ENCODE peak calls at places on chromosomes 12 and 14, in nine cellular contexts. O is GM12865, Z is dorsolateral prefrontal cortex, H is AG09319, J is naive B cell, U is choroid plexus epithelial cell, D is GM03348, A is endodermal cell, C is NCI-H345. B is an unnamed sample.

GRCh38 chr12:57834086-57834876 is 12.2 kb downstream of the CTDSP2 start:
- DNase-seq in O (peak), Z (no peak), H (no peak), J (no peak), U (no peak), D (no peak), A (no peak), C (peak), B (no peak)

GRCh38 chr12:64083285-64084210 is 138.5 kb downstream of the KICS2 start:
- DNase-seq in O (no peak), Z (peak), H (peak), J (no peak), U (peak), D (peak), A (no peak), C (peak), B (no peak)

GRCh38 chr14:71529855-71530254 is 402.4 kb upstream of the RGS6 start:
- DNase-seq in O (no peak), Z (no peak), H (no peak), J (no peak), U (no peak), D (peak), A (no peak), C (no peak), B (no peak)

GRCh38 chr12:51217133-51217967 is 512 bp downstream of the POU6F1 start:
- DNase-seq in O (peak), Z (peak), H (no peak), J (peak), U (peak), D (peak), A (peak), C (peak), B (peak)

GRCh38 chr14:68564826-68565760 is 227.8 kb downstream of the ZFP36L1 start:
- DNase-seq in O (no peak), Z (no peak), H (no peak), J (no peak), U (peak), D (no peak), A (no peak), C (no peak), B (no peak)

GRCh38 chr14:75770635-75771034 is 109.6 kb downstream of the TTLL5 start:
- DNase-seq in O (no peak), Z (no peak), H (no peak), J (no peak), U (no peak), D (no peak), A (no peak), C (no peak), B (no peak)

GRCh38 chr14:35526962-35527361 is 7.0 kb upstream of the INSM2 start:
- DNase-seq in O (no peak), Z (no peak), H (no peak), J (no peak), U (no peak), D (no peak), A (no peak), C (no peak), B (no peak)

GRCh38 chr14:94423465-94424056 is 29.0 kb downstream of the SERPINA11 start:
- DNase-seq in O (peak), Z (peak), H (no peak), J (no peak), U (peak), D (peak), A (peak), C (no peak), B (peak)

GRCh38 chr14:105073720-105074600 is 8.7 kb upstream of the GPR132 start:
- DNase-seq in O (no peak), Z (no peak), H (no peak), J (no peak), U (no peak), D (no peak), A (no peak), C (no peak), B (no peak)

GRCh38 chr12:43337571-43338497 is 214.2 kb downstream of the ADAMTS20 start:
- DNase-seq in O (no peak), Z (no peak), H (no peak), J (no peak), U (peak), D (peak), A (peak), C (no peak), B (peak)

GRCh38 chr14:36212987-36213386 is 36.5 kb upstream of the PTCSC3 start:
- DNase-seq in O (no peak), Z (no peak), H (no peak), J (no peak), U (no peak), D (no peak), A (no peak), C (no peak), B (no peak)

GRCh38 chr14:87133073-87133815 is 859.7 kb downstream of the GALC start:
- DNase-seq in O (no peak), Z (no peak), H (no peak), J (no peak), U (no peak), D (peak), A (no peak), C (no peak), B (no peak)

GRCh38 chr14:91890291-91890749 is 23.0 kb upstream of the TC2N start:
- DNase-seq in O (no peak), Z (peak), H (no peak), J (no peak), U (peak), D (no peak), A (no peak), C (no peak), B (no peak)

GRCh38 chr12:79776111-79776510 is 85.3 kb upstream of the PAWR start:
- DNase-seq in O (no peak), Z (no peak), H (no peak), J (no peak), U (peak), D (peak), A (no peak), C (no peak), B (no peak)

GRCh38 chr14:20631821-20632389 is 9.6 kb downstream of the OR6S1 start:
- DNase-seq in O (peak), Z (no peak), H (no peak), J (no peak), U (peak), D (peak), A (peak), C (no peak), B (no peak)

GRCh38 chr14:99330316-99331240 is 58.6 kb upstream of the BCL11B start:
- DNase-seq in O (no peak), Z (no peak), H (no peak), J (no peak), U (no peak), D (no peak), A (peak), C (no peak), B (no peak)

GRCh38 chr14:92106095-92106937 is at the start of gene ATXN3:
- DNase-seq in O (peak), Z (peak), H (peak), J (peak), U (peak), D (peak), A (peak), C (peak), B (peak)

GRCh38 chr14:72943876-72944430 is 17.7 kb downstream of the DCAF4 start:
- DNase-seq in O (no peak), Z (no peak), H (no peak), J (no peak), U (no peak), D (no peak), A (no peak), C (no peak), B (no peak)

GRCh38 chr14:62914025-62914424 is 131.2 kb downstream of the KCNH5 start:
- DNase-seq in O (no peak), Z (no peak), H (no peak), J (no peak), U (no peak), D (no peak), A (no peak), C (no peak), B (no peak)

GRCh38 chr12:19799886-19800602 is 360.8 kb downstream of the AEBP2 start:
- DNase-seq in O (no peak), Z (no peak), H (no peak), J (no peak), U (peak), D (no peak), A (no peak), C (no peak), B (no peak)

GRCh38 chr12:6764011-6764828 is 1.9 kb upstream of the PTMS start:
- DNase-seq in O (peak), Z (peak), H (peak), J (peak), U (peak), D (peak), A (peak), C (peak), B (peak)

GRCh38 chr14:30525833-30526232 is 33.1 kb upstream of the G2E3 start:
- DNase-seq in O (no peak), Z (no peak), H (peak), J (no peak), U (peak), D (no peak), A (no peak), C (no peak), B (no peak)

GRCh38 chr12:27434673-27435565 is 11.6 kb upstream of the SMCO2 start:
- DNase-seq in O (peak), Z (no peak), H (no peak), J (peak), U (peak), D (peak), A (peak), C (no peak), B (peak)

GRCh38 chr14:104292084-104292970 is 153.9 kb downstream of the KIF26A start:
- DNase-seq in O (no peak), Z (peak), H (no peak), J (no peak), U (no peak), D (no peak), A (peak), C (no peak), B (no peak)

GRCh38 chr12:104177663-104178501 is 37.7 kb upstream of the TXNRD1 start:
- DNase-seq in O (no peak), Z (no peak), H (peak), J (no peak), U (peak), D (peak), A (no peak), C (no peak), B (no peak)

GRCh38 chr12:53997324-53998173 is 2.4 kb upstream of the HOXC9 start:
- DNase-seq in O (no peak), Z (no peak), H (no peak), J (no peak), U (no peak), D (no peak), A (no peak), C (no peak), B (no peak)

GRCh38 chr12:121741743-121742142 is 29.2 kb downstream of the TMEM120B start:
- DNase-seq in O (no peak), Z (no peak), H (no peak), J (no peak), U (no peak), D (no peak), A (no peak), C (no peak), B (no peak)

GRCh38 chr12:510071-510825 is 50.5 kb downstream of the B4GALNT3 start:
- DNase-seq in O (no peak), Z (peak), H (no peak), J (no peak), U (no peak), D (no peak), A (peak), C (peak), B (no peak)

GRCh38 chr12:48459259-48459658 is 13.1 kb upstream of the ANP32D start:
- DNase-seq in O (no peak), Z (no peak), H (no peak), J (no peak), U (no peak), D (no peak), A (no peak), C (no peak), B (no peak)

GRCh38 chr12:80195143-80195726 is 95.9 kb downstream of the OTOGL start:
- DNase-seq in O (peak), Z (no peak), H (peak), J (no peak), U (peak), D (peak), A (peak), C (peak), B (peak)

GRCh38 chr14:22653012-22653621 is 9.0 kb upstream of the OR6J1 start:
- DNase-seq in O (peak), Z (no peak), H (peak), J (peak), U (peak), D (peak), A (peak), C (peak), B (peak)

GRCh38 chr14:71488703-71489141 is 443.5 kb upstream of the RGS6 start:
- DNase-seq in O (no peak), Z (no peak), H (no peak), J (no peak), U (peak), D (peak), A (no peak), C (no peak), B (no peak)

GRCh38 chr12:132422057-132423043 is 67.6 kb upstream of the FBRSL1 start:
- DNase-seq in O (no peak), Z (no peak), H (peak), J (no peak), U (no peak), D (no peak), A (peak), C (no peak), B (no peak)

GRCh38 chr12:47408171-47408871 is 297.5 kb downstream of the RPAP3 start:
- DNase-seq in O (peak), Z (no peak), H (no peak), J (peak), U (no peak), D (no peak), A (peak), C (no peak), B (peak)

GRCh38 chr12:91601057-91601456 is 418.4 kb upstream of the DCN start:
- DNase-seq in O (no peak), Z (no peak), H (no peak), J (no peak), U (no peak), D (no peak), A (no peak), C (no peak), B (no peak)

GRCh38 chr12:109679716-109680520 is 33.7 kb upstream of the FAM222A start:
- DNase-seq in O (no peak), Z (no peak), H (no peak), J (no peak), U (no peak), D (no peak), A (peak), C (peak), B (no peak)

B was measured in GM20000.